ENCODE peak calls at places on chromosome 16, in nine cellular contexts. F is coronary artery, D is heart left ventricle, L is fibroblast of the aortic adventitia, J is IMR-90, K is foreskin fibroblast, C is fibroblast of mammary gland, I is breast epithelium, Z is tibial artery. U is an unnamed sample.

GRCh38 chr16:50622029-50622428 is 59.1 kb downstream of the SNX20 start:
- DNase-seq in F (no peak), D (no peak), L (no peak), J (no peak), K (no peak), C (no peak), I (no peak), Z (no peak), U (no peak)

GRCh38 chr16:54519161-54519685 is 232.6 kb upstream of the IRX3 start:
- DNase-seq in F (no peak), D (no peak), L (no peak), J (no peak), K (no peak), C (peak), I (no peak), Z (no peak), U (no peak)

GRCh38 chr16:69180011-69180338 is 7.0 kb upstream of the SNTB2 start:
- DNase-seq in F (no peak), D (no peak), L (no peak), J (no peak), K (no peak), C (no peak), I (no peak), Z (no peak), U (no peak)

GRCh38 chr16:3712830-3713476 is 4.4 kb downstream of the TRAP1 start:
- DNase-seq in F (no peak), D (no peak), L (no peak), J (no peak), K (no peak), C (no peak), I (no peak), Z (no peak), U (no peak)

GRCh38 chr16:52128407-52128806 is 418.5 kb downstream of the TOX3 start:
- DNase-seq in F (no peak), D (no peak), L (no peak), J (no peak), K (no peak), C (no peak), I (no peak), Z (no peak), U (no peak)

GRCh38 chr16:6684076-6684673 is 648.5 kb upstream of the RBFOX1 start:
- DNase-seq in F (no peak), D (no peak), L (no peak), J (no peak), K (no peak), C (peak), I (no peak), Z (no peak), U (peak)

GRCh38 chr16:50371936-50372595 is 3.3 kb upstream of the BRD7 start:
- DNase-seq in F (no peak), D (no peak), L (peak), J (no peak), K (no peak), C (no peak), I (no peak), Z (peak), U (peak)

GRCh38 chr16:28609631-28610594 is at the start of gene SULT1A1:
- DNase-seq in F (peak), D (peak), L (peak), J (no peak), K (no peak), C (no peak), I (peak), Z (no peak), U (peak)

GRCh38 chr16:54073356-54073755 is 213.2 kb downstream of the IRX3 start:
- DNase-seq in F (no peak), D (no peak), L (no peak), J (no peak), K (no peak), C (no peak), I (no peak), Z (no peak), U (no peak)

GRCh38 chr16:26765087-26765486 is 301.6 kb upstream of the C16orf82 start:
- DNase-seq in F (no peak), D (peak), L (no peak), J (no peak), K (no peak), C (peak), I (no peak), Z (no peak), U (peak)

GRCh38 chr16:78562650-78563049 is 463.2 kb downstream of the WWOX start:
- DNase-seq in F (no peak), D (no peak), L (no peak), J (no peak), K (no peak), C (no peak), I (no peak), Z (no peak), U (no peak)

GRCh38 chr16:75263963-75264445 is 12.6 kb upstream of the BCAR1 start:
- DNase-seq in F (peak), D (peak), L (peak), J (no peak), K (no peak), C (peak), I (no peak), Z (peak), U (no peak)

GRCh38 chr16:69482410-69482951 is 58.1 kb downstream of the CYB5B start:
- DNase-seq in F (peak), D (peak), L (peak), J (peak), K (peak), C (peak), I (peak), Z (peak), U (peak)

GRCh38 chr16:51150159-51150893 is 744 bp downstream of the SALL1 start:
- DNase-seq in F (no peak), D (no peak), L (no peak), J (no peak), K (no peak), C (no peak), I (no peak), Z (no peak), U (no peak)

GRCh38 chr16:76784530-76784929 is 406.5 kb upstream of the MON1B start:
- DNase-seq in F (no peak), D (no peak), L (no peak), J (no peak), K (no peak), C (no peak), I (no peak), Z (no peak), U (no peak)

GRCh38 chr16:57824880-57825279 is 22.6 kb upstream of the KIFC3 start:
- DNase-seq in F (no peak), D (no peak), L (no peak), J (no peak), K (no peak), C (no peak), I (no peak), Z (no peak), U (no peak)

GRCh38 chr16:3656491-3657468 is 2.3 kb downstream of the DNASE1 start:
- DNase-seq in F (no peak), D (no peak), L (no peak), J (no peak), K (peak), C (peak), I (no peak), Z (peak), U (no peak)

GRCh38 chr16:64695684-64696083 is 426.2 kb downstream of the CDH11 start:
- DNase-seq in F (no peak), D (no peak), L (no peak), J (no peak), K (peak), C (peak), I (no peak), Z (no peak), U (no peak)

GRCh38 chr16:890217-890616 is 80.6 kb downstream of the LMF1 start:
- DNase-seq in F (no peak), D (no peak), L (no peak), J (no peak), K (no peak), C (no peak), I (no peak), Z (no peak), U (no peak)

GRCh38 chr16:88365244-88365865 is 17.4 kb upstream of the ZNF469 start:
- DNase-seq in F (no peak), D (no peak), L (no peak), J (no peak), K (no peak), C (no peak), I (no peak), Z (peak), U (no peak)

GRCh38 chr16:27432600-27432957 is 30.6 kb downstream of the IL21R start:
- DNase-seq in F (no peak), D (no peak), L (peak), J (peak), K (peak), C (peak), I (no peak), Z (peak), U (peak)

GRCh38 chr16:81214745-81215166 is 23.7 kb upstream of the BCO1 start:
- DNase-seq in F (no peak), D (no peak), L (peak), J (peak), K (peak), C (no peak), I (no peak), Z (no peak), U (peak)

GRCh38 chr16:58551496-58551895 is 36.2 kb downstream of the SETD6 start:
- DNase-seq in F (no peak), D (peak), L (peak), J (no peak), K (no peak), C (no peak), I (no peak), Z (no peak), U (peak)

GRCh38 chr16:1299868-1300203 is 9.6 kb upstream of the UBE2I start:
- DNase-seq in F (no peak), D (no peak), L (no peak), J (no peak), K (no peak), C (no peak), I (no peak), Z (no peak), U (no peak)

GRCh38 chr16:100989-101388 is 23.0 kb downstream of the MPG start:
- DNase-seq in F (no peak), D (no peak), L (no peak), J (no peak), K (no peak), C (no peak), I (no peak), Z (no peak), U (no peak)

GRCh38 chr16:48452991-48453760 is 68.0 kb upstream of the SIAH1 start:
- DNase-seq in F (no peak), D (peak), L (no peak), J (no peak), K (no peak), C (no peak), I (no peak), Z (no peak), U (no peak)

GRCh38 chr16:9447195-9447551 is 355.7 kb downstream of the HAPSTR1 start:
- DNase-seq in F (no peak), D (peak), L (no peak), J (no peak), K (no peak), C (no peak), I (no peak), Z (no peak), U (no peak)

GRCh38 chr16:88003736-88004135 is 52.5 kb downstream of the BANP start:
- DNase-seq in F (no peak), D (no peak), L (no peak), J (no peak), K (no peak), C (no peak), I (no peak), Z (peak), U (no peak)

GRCh38 chr16:17160285-17160854 is 310.4 kb downstream of the XYLT1 start:
- DNase-seq in F (no peak), D (no peak), L (no peak), J (peak), K (no peak), C (no peak), I (no peak), Z (no peak), U (no peak)

GRCh38 chr16:68131813-68132706 is 46.9 kb downstream of the NFATC3 start:
- DNase-seq in F (no peak), D (no peak), L (no peak), J (no peak), K (no peak), C (no peak), I (no peak), Z (no peak), U (no peak)
- H3K4me3 ChIP-seq in F (no peak), D (no peak), L (no peak), J (no peak), K (no peak), C (no peak), I (no peak), Z (no peak), U (no peak)

DNA sequence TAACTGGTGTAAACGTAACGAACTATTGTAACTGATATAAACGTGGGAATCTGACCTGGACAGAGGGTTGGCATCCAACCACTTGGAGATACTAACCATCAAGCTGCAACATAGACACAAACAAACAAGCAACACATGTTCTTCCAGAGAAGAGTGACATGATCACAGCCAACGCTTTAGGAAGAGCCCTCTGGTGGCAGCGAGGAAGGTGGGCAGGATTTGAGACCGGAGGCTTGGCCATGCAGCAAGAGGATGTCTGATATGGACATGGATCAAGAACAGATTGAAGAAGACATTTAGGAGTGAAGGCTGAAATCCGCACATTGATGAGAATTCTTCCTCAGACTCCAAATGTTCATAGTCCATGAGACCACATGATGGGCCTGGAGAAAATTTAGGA is 40.3 kb upstream of the TNRC6A start:
- DNase-seq in F (no peak), D (no peak), L (peak), J (peak), K (peak), C (peak), I (no peak), Z (peak), U (peak)
- TF ChIP-seq CTCF in F (no peak), D (peak), L (peak), J (peak), K (peak), C (peak), I (no peak), Z (peak), U (peak)

GRCh38 chr16:30094541-30095165 is 1.4 kb downstream of the YPEL3 start:
- DNase-seq in F (no peak), D (no peak), L (no peak), J (no peak), K (no peak), C (no peak), I (no peak), Z (no peak), U (no peak)
- H3K4me3 ChIP-seq in F (peak), D (peak), L (peak), J (no peak), K (peak), C (no peak), I (peak), Z (peak), U (peak)

GRCh38 chr16:56793504-56793903 is 63.6 kb downstream of the NUP93 start:
- DNase-seq in F (no peak), D (no peak), L (peak), J (peak), K (peak), C (peak), I (no peak), Z (no peak), U (peak)
- TF ChIP-seq CTCF in F (no peak), D (no peak), L (peak), J (peak), K (peak), C (peak), I (no peak), Z (no peak), U (peak)

GRCh38 chr16:31181102-31181830 is 1.3 kb downstream of the FUS start:
- DNase-seq in F (no peak), D (peak), L (no peak), J (peak), K (peak), C (peak), I (no peak), Z (peak), U (peak)

GRCh38 chr16:31179153-31179746 is 689 bp upstream of the FUS start:
- DNase-seq in F (no peak), D (no peak), L (no peak), J (no peak), K (no peak), C (no peak), I (no peak), Z (no peak), U (no peak)

GRCh38 chr16:31182391-31182790 is 2.5 kb downstream of the FUS start:
- DNase-seq in F (no peak), D (no peak), L (no peak), J (no peak), K (no peak), C (no peak), I (no peak), Z (no peak), U (peak)

GRCh38 chr16:31179747-31180458 is at the start of gene FUS:
- DNase-seq in F (peak), D (peak), L (peak), J (peak), K (peak), C (peak), I (peak), Z (peak), U (peak)

DNA sequence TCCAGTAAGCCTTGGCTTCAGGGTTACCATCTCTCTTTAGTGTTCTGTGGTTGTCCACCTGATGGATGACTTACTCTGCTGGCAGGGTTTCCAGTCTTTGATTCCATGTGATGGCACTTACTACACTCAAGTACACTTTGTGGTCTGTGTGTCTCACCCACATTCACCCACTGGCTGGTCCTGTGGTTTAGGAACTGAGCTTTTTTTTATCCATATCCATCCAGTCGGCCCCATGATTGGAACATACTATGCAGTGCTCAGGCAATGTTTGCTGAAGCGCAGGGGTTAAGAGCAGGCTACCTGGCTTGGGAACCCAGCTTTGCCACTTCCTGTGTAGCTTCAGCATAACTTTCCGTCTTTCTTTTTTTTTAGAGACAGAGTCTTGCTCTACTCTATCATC is 2.8 kb upstream of the FUS start:
- DNase-seq in F (no peak), D (no peak), L (no peak), J (peak), K (peak), C (peak), I (no peak), Z (no peak), U (peak)
- H3K4me3 ChIP-seq in F (no peak), D (no peak), L (no peak), J (no peak), K (no peak), C (no peak), I (no peak), Z (no peak), U (no peak)

GRCh38 chr16:83116274-83116892 is 489.6 kb downstream of the CDH13 start:
- DNase-seq in F (no peak), D (no peak), L (peak), J (no peak), K (no peak), C (peak), I (no peak), Z (no peak), U (peak)
- TF ChIP-seq CTCF in F (no peak), D (no peak), L (no peak), J (no peak), K (no peak), C (no peak), I (no peak), Z (no peak), U (peak)

DNA sequence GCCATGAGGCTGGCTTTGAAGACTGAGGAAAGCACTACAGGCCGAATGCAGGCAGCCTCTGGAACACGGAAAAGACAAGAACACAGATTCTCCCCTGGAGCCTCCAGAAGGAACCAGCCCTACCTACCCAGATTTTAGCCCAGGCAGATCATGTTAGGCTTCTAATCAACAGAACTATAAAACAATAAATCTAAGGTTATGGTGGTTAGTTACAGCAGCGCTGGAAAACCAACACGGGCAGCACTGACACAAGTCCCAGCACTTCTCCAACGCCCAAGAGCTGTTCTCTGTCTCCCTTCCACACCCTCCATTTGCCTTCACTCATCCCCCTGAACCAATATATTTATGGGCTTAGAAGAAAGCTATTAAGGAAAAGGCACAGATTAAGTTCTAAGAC is 7.5 kb downstream of the ANKRD11 start:
- DNase-seq in F (no peak), D (no peak), L (no peak), J (no peak), K (no peak), C (no peak), I (no peak), Z (no peak), U (no peak)
- H3K4me3 ChIP-seq in F (no peak), D (no peak), L (no peak), J (no peak), K (no peak), C (no peak), I (no peak), Z (no peak), U (no peak)

DNA sequence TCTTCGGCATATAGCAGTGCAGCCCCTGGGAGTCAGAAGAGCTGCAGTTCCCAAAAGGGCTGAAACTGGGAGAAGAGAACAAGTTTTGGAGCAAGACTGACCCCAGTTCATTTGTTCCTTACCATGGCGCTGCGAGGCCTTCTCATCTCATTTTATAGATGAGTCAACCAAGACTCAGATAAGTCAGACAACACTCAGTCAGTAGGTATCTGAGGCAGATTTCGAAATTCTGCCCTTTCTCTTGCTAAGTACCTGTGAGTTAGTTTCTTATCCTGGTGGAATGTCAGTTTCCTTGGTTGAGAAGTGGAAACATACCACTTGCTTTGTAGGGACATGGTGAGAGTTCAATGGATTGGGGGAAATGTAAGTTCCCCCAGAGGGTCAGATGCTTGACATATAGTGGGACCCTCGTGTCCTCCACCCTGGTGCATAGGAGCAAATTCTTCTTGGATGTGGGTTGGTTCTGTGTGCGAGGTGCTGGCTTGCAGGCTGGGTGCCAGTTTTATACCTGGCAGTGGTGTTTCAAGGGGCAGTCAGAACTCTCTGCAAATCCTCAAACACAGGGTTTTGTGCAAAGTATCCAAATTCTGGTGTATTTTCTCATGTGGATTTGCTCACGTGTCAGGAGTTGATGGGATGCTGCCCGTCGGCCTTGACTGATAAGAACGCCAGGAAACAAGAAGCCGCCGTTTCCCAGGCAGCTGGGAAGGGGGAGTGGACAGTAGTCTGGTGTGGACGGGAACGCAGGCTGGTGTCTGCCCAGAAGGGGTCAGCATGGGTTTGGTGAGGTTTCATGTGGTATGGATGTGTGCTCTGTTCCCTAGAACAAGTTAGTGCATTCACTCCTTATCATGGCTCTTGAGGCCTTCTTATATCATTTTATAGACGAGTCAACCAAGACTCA is 61.1 kb upstream of the CIBAR2 start:
- DNase-seq in F (no peak), D (no peak), L (peak), J (peak), K (peak), C (peak), I (no peak), Z (no peak), U (peak)
- TF ChIP-seq CTCF in F (no peak), D (peak), L (peak), J (peak), K (peak), C (peak), I (no peak), Z (no peak), U (peak)

U was measured in choroid plexus epithelial cell.